ENCODE peak calls at places on chromosome 10, in seven cellular contexts. G is K562, Z is NCI-H2029, N is kidney tubule cell, D is GM06990, F is cerebellar nuclear complex, K is uterus. Q is an unnamed sample.
A peak's percentile ranks its signal among the peaks of the same experiment; 100 is the strongest.

GRCh38 chr10:101780818-101781654 is 2.2 kb downstream of the NPM3 start:
- DNase-seq in G (peak; percentile 76), Z (peak; percentile 3), N (peak; percentile 72), D (peak; percentile 67), F (no peak), K (no peak), Q (peak; percentile 60)

GRCh38 chr10:44183667-44184632 is 200.9 kb downstream of the CXCL12 start:
- DNase-seq in G (no peak), Z (no peak), N (no peak), D (no peak), F (no peak), K (no peak), Q (no peak)

GRCh38 chr10:69914373-69915268 is 112.9 kb downstream of the COL13A1 start:
- DNase-seq in G (peak; percentile 88), Z (no peak), N (peak; percentile 56), D (peak; percentile 28), F (no peak), K (peak; percentile 72), Q (peak; percentile 79)

GRCh38 chr10:65273063-65273462 is 1652.8 kb upstream of the LRRTM3 start:
- DNase-seq in G (no peak), Z (no peak), N (no peak), D (no peak), F (no peak), K (no peak), Q (no peak)

GRCh38 chr10:3853547-3853989 is 68.6 kb upstream of the KLF6 start:
- DNase-seq in G (no peak), Z (no peak), N (peak; percentile 83), D (no peak), F (no peak), K (peak; percentile 49), Q (no peak)

GRCh38 chr10:117382831-117383230 is 7.6 kb upstream of the PDZD8 start:
- DNase-seq in G (no peak), Z (no peak), N (no peak), D (no peak), F (no peak), K (no peak), Q (no peak)

GRCh38 chr10:48249763-48250351 is 24.6 kb downstream of the FRMPD2 start:
- DNase-seq in G (no peak), Z (no peak), N (no peak), D (no peak), F (no peak), K (no peak), Q (no peak)

GRCh38 chr10:97882142-97883091 is 32.8 kb downstream of the GOLGA7B start:
- DNase-seq in G (no peak), Z (no peak), N (peak; percentile 100), D (no peak), F (no peak), K (no peak), Q (no peak)

GRCh38 chr10:92387289-92387940 is 96.4 kb downstream of the MARCHF5 start:
- DNase-seq in G (peak; percentile 91), Z (no peak), N (peak; percentile 57), D (no peak), F (no peak), K (no peak), Q (no peak)